ENCODE peak calls at places on chromosomes 12 and 14, in six cellular contexts. D, R, B, A, Z and I are unnamed samples.

GRCh38 chr12:93322784-93323183 is 54.9 kb upstream of the NUDT4 start:
- DNase-seq in D (no peak), R (no peak), B (no peak), A (no peak), Z (no peak), I (no peak)

GRCh38 chr14:24634158-24634557 is at the start of gene GZMB:
- DNase-seq in D (no peak), R (no peak), B (no peak), A (peak), Z (no peak), I (no peak)

GRCh38 chr14:69959136-69959535 is 79.9 kb downstream of the SMOC1 start:
- DNase-seq in D (no peak), R (no peak), B (no peak), A (no peak), Z (no peak), I (no peak)

GRCh38 chr14:29240046-29240445 is 473.5 kb downstream of the FOXG1 start:
- DNase-seq in D (no peak), R (no peak), B (no peak), A (no peak), Z (no peak), I (no peak)

GRCh38 chr12:77679701-77680100 is 151.0 kb upstream of the NAV3 start:
- DNase-seq in D (no peak), R (no peak), B (no peak), A (no peak), Z (no peak), I (no peak)

GRCh38 chr14:58705066-58705465 is 67.3 kb downstream of the DACT1 start:
- DNase-seq in D (no peak), R (no peak), B (no peak), A (no peak), Z (no peak), I (no peak)

GRCh38 chr12:81128930-81129554 is 51.2 kb downstream of the ACSS3 start:
- DNase-seq in D (no peak), R (peak), B (peak), A (no peak), Z (peak), I (peak)

GRCh38 chr14:55780156-55780946 is 200.3 kb downstream of the KTN1 start:
- DNase-seq in D (no peak), R (no peak), B (no peak), A (no peak), Z (peak), I (no peak)

GRCh38 chr14:89000007-89000942 is 175.8 kb downstream of the TTC8 start:
- DNase-seq in D (no peak), R (no peak), B (no peak), A (no peak), Z (no peak), I (no peak)

GRCh38 chr14:46381674-46382073 is 269.9 kb downstream of the RPL10L start:
- DNase-seq in D (no peak), R (no peak), B (no peak), A (no peak), Z (no peak), I (no peak)

GRCh38 chr14:98931911-98932310 is 340.1 kb downstream of the BCL11B start:
- DNase-seq in D (peak), R (no peak), B (no peak), A (no peak), Z (no peak), I (no peak)

GRCh38 chr12:56029666-56030293 is 8.9 kb downstream of the IKZF4 start:
- DNase-seq in D (no peak), R (peak), B (peak), A (no peak), Z (peak), I (peak)

GRCh38 chr12:57692500-57692899 is 1.4 kb upstream of the OS9 start:
- DNase-seq in D (no peak), R (no peak), B (no peak), A (no peak), Z (no peak), I (no peak)

GRCh38 chr12:990649-991349 is at the start of gene ERC1:
- DNase-seq in D (peak), R (peak), B (peak), A (peak), Z (peak), I (peak)

GRCh38 chr14:74595006-74595735 is 16.9 kb downstream of the LTBP2 start:
- DNase-seq in D (no peak), R (no peak), B (no peak), A (no peak), Z (no peak), I (no peak)

GRCh38 chr12:82109243-82109642 is 248.9 kb downstream of the CCDC59 start:
- DNase-seq in D (no peak), R (no peak), B (no peak), A (no peak), Z (no peak), I (no peak)

GRCh38 chr12:59787610-59788009 is 191.8 kb downstream of the SLC16A7 start:
- DNase-seq in D (no peak), R (no peak), B (no peak), A (no peak), Z (no peak), I (no peak)

GRCh38 chr12:94791933-94792332 is 141.6 kb upstream of the TMCC3 start:
- DNase-seq in D (no peak), R (no peak), B (no peak), A (no peak), Z (no peak), I (no peak)

GRCh38 chr12:44875954-44876553 is at the start of gene NELL2:
- DNase-seq in D (no peak), R (peak), B (peak), A (no peak), Z (peak), I (peak)

GRCh38 chr12:51819851-51820720 is 28.4 kb downstream of the FIGNL2 start:
- DNase-seq in D (no peak), R (no peak), B (no peak), A (no peak), Z (no peak), I (no peak)

GRCh38 chr12:91091916-91092715 is 19.2 kb downstream of the LUM start:
- DNase-seq in D (no peak), R (no peak), B (no peak), A (no peak), Z (no peak), I (no peak)

GRCh38 chr12:2057041-2057792 is 4.4 kb downstream of the CACNA1C start:
- DNase-seq in D (peak), R (peak), B (peak), A (no peak), Z (peak), I (peak)

GRCh38 chr12:46154221-46154975 is 114.4 kb downstream of the SLC38A1 start:
- DNase-seq in D (no peak), R (no peak), B (no peak), A (no peak), Z (peak), I (no peak)

GRCh38 chr12:131912526-131913274 is 16.4 kb upstream of the PUS1 start:
- DNase-seq in D (no peak), R (no peak), B (no peak), A (no peak), Z (no peak), I (no peak)

GRCh38 chr14:105878554-105878953 is 352.2 kb downstream of the TMEM121 start:
- DNase-seq in D (peak), R (no peak), B (no peak), A (no peak), Z (no peak), I (no peak)

GRCh38 chr14:40099316-40099715 is 667.1 kb upstream of the FBXO33 start:
- DNase-seq in D (no peak), R (no peak), B (no peak), A (no peak), Z (no peak), I (no peak)

GRCh38 chr12:58202933-58203713 is 261.8 kb downstream of the ATP23 start:
- DNase-seq in D (no peak), R (no peak), B (peak), A (no peak), Z (no peak), I (no peak)

GRCh38 chr12:43540474-43540873 is 11.5 kb downstream of the ADAMTS20 start:
- DNase-seq in D (no peak), R (no peak), B (no peak), A (no peak), Z (no peak), I (no peak)

GRCh38 chr12:131226345-131227265 is 272.9 kb downstream of the ADGRD1 start:
- DNase-seq in D (no peak), R (no peak), B (no peak), A (no peak), Z (no peak), I (no peak)

GRCh38 chr12:63916561-63917476 is 72.3 kb downstream of the SRGAP1 start:
- DNase-seq in D (no peak), R (no peak), B (no peak), A (no peak), Z (no peak), I (no peak)

GRCh38 chr12:56676851-56677601 is 11.1 kb downstream of the PTGES3 start:
- DNase-seq in D (peak), R (no peak), B (no peak), A (no peak), Z (no peak), I (no peak)

GRCh38 chr12:52521175-52521574 is 981 bp upstream of the KRT5 start:
- DNase-seq in D (no peak), R (no peak), B (no peak), A (peak), Z (no peak), I (no peak)

GRCh38 chr14:24274101-24274543 is 2.7 kb upstream of the RABGGTA start:
- DNase-seq in D (no peak), R (peak), B (peak), A (no peak), Z (no peak), I (peak)

GRCh38 chr12:2244013-2244861 is 191.4 kb downstream of the CACNA1C start:
- DNase-seq in D (no peak), R (no peak), B (no peak), A (no peak), Z (peak), I (no peak)

GRCh38 chr14:103522649-103523582 is at the start of gene CKB:
- DNase-seq in D (no peak), R (peak), B (no peak), A (no peak), Z (peak), I (peak)

GRCh38 chr12:99367181-99367580 is 280.4 kb upstream of the GARIN6 start:
- DNase-seq in D (no peak), R (no peak), B (no peak), A (no peak), Z (peak), I (no peak)

GRCh38 chr12:76757694-76758093 is 6.2 kb upstream of the ZDHHC17 start:
- DNase-seq in D (no peak), R (no peak), B (no peak), A (no peak), Z (no peak), I (no peak)

DNA sequence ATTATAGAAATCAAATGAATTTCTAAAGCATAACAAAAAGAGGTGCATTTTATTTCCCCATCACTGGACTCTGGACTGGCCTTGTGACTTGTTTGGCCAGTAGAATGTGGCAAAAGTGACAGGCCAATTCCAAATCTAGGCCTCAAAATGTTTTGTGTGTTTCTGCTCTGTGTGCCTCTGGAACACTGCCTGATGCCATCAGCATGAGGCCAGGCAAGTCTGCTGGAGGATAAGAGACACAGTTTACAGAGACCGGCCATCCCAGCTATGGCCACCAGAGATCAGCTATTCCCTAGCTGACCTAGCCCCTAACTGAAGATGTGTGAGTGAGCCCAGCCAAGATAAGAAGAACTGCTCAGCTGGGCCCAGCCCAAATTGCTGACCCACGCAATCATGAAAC is 32.9 kb downstream of the ASCL1 start:
- DNase-seq in D (no peak), R (no peak), B (no peak), A (no peak), Z (no peak), I (no peak)
- TF ChIP-seq CTCF in D (no peak), R (no peak), B (no peak), A (no peak), Z (no peak), I (peak)

GRCh38 chr12:66548338-66549049 is 130.4 kb downstream of the GRIP1 start:
- DNase-seq in D (no peak), R (no peak), B (peak), A (no peak), Z (no peak), I (no peak)
- TF ChIP-seq CTCF in D (no peak), R (no peak), B (peak), A (no peak), Z (peak), I (peak)

GRCh38 chr12:42482820-42483533 is 106.6 kb downstream of the PRICKLE1 start:
- DNase-seq in D (peak), R (peak), B (peak), A (peak), Z (peak), I (peak)
- TF ChIP-seq CTCF in D (peak), R (peak), B (peak), A (peak), Z (peak), I (peak)

GRCh38 chr12:8050600-8051250 is 15.4 kb downstream of the C3AR1 start:
- DNase-seq in D (no peak), R (no peak), B (no peak), A (no peak), Z (no peak), I (no peak)
- TF ChIP-seq CTCF in D (no peak), R (no peak), B (no peak), A (no peak), Z (no peak), I (no peak)

GRCh38 chr12:111424793-111425251 is 19.1 kb downstream of the SH2B3 start:
- DNase-seq in D (no peak), R (no peak), B (no peak), A (no peak), Z (no peak), I (no peak)
- TF ChIP-seq CTCF in D (no peak), R (no peak), B (peak), A (peak), Z (peak), I (no peak)

GRCh38 chr12:102900389-102900788 is 16.7 kb downstream of the PAH start:
- DNase-seq in D (no peak), R (no peak), B (no peak), A (no peak), Z (no peak), I (no peak)

GRCh38 chr12:102891756-102892155 is 25.3 kb downstream of the PAH start:
- DNase-seq in D (no peak), R (no peak), B (no peak), A (no peak), Z (no peak), I (no peak)

GRCh38 chr12:102896067-102896466 is 21.0 kb downstream of the PAH start:
- DNase-seq in D (no peak), R (no peak), B (no peak), A (no peak), Z (no peak), I (no peak)
- TF ChIP-seq CTCF in D (no peak), R (peak), B (no peak), A (no peak), Z (no peak), I (peak)

GRCh38 chr14:100124551-100125088 is 34.8 kb downstream of the DEGS2 start:
- DNase-seq in D (no peak), R (no peak), B (no peak), A (no peak), Z (no peak), I (no peak)

GRCh38 chr14:100120522-100121269 is 38.7 kb downstream of the DEGS2 start:
- DNase-seq in D (no peak), R (no peak), B (no peak), A (no peak), Z (no peak), I (no peak)

GRCh38 chr14:100123618-100124017 is 35.8 kb downstream of the DEGS2 start:
- DNase-seq in D (no peak), R (no peak), B (no peak), A (no peak), Z (no peak), I (no peak)

GRCh38 chr14:100121643-100122480 is 37.6 kb downstream of the DEGS2 start:
- DNase-seq in D (no peak), R (no peak), B (no peak), A (no peak), Z (no peak), I (no peak)

DNA sequence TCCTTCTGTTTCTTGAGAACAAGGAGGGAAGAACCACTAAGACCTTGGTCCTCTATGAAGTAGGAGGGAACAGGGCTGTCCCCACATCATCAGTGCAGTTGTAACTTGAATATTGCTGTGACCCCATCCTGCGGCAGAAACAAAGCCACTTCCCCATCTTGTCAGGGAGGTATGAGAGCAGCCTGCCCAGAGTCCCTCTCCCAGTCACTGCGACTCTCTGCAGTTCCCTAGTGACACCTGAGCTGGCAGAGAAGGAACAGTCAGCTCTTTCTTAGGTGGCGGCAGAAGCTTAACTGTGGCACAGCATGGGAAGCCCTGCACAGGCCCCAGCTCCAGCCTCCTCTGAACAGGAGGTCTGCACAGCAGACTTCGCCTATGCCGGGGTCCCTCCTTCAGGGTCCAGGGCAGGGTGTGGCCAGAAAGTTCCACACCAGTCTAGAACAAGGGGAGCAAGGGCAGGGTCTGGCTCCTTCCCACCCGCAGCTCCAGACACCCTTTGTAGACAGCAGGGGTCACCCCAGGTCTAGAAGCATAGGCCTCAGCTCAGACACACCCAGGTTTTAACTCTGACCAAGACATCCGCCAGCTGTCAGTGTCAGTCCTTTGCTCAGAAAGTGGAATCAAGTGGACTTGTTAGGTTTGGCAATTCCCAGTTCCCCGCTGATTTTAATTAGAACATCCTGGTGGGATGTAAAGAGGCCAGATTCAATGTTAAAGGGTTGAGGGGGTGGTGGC is 36.8 kb downstream of the DEGS2 start:
- DNase-seq in D (no peak), R (no peak), B (no peak), A (no peak), Z (no peak), I (no peak)
- TF ChIP-seq CTCF in D (no peak), R (no peak), B (peak), A (no peak), Z (no peak), I (no peak)

DNA sequence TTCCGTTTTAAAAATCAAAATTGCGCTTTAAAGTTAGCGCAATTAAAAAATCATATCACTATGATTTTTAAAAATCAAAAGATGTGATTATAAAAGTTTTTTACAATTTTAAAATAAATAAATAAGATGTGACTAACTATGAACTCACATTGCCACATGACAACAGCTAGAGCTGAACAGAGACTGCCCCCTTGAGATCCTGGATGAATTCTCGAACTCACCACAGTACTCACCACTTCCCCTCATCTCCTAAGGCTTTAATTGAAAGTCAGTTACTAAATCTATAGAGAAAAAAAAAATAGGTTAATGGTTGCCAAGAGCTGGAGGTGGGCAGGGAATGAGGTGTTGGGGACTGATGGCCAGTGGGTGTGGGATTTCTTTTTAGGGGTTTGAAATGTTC is 384.2 kb downstream of the ZFP36L1 start:
- DNase-seq in D (no peak), R (no peak), B (peak), A (no peak), Z (no peak), I (no peak)
- TF ChIP-seq CTCF in D (no peak), R (no peak), B (peak), A (no peak), Z (peak), I (peak)